ENCODE peak calls at places on chromosomes 5 and 9, in seven cellular contexts. C, J, U, Q, L, H and N are unnamed samples.

GRCh38 chr5:138726848-138727247 is 26.4 kb upstream of the CTNNA1 start:
- DNase-seq in L (no peak), Q (no peak), J (no peak), U (no peak), C (no peak), H (no peak), N (no peak)

GRCh38 chr5:63959177-63959982 is 2.9 kb downstream of the HTR1A start:
- DNase-seq in Q (no peak), L (peak), J (no peak), C (no peak), U (no peak), H (no peak), N (no peak)

GRCh38 chr9:121059998-121060636 is 10.0 kb upstream of the C5 start:
- DNase-seq in U (no peak), Q (peak), L (peak), H (peak), C (no peak), J (no peak), N (no peak)

GRCh38 chr5:67414712-67415111 is 218.1 kb upstream of the CD180 start:
- DNase-seq in L (no peak), H (no peak), Q (no peak), U (no peak), C (no peak), J (no peak), N (no peak)

GRCh38 chr5:109961755-109962154 is 272.0 kb downstream of the MAN2A1 start:
- DNase-seq in C (no peak), U (no peak), J (no peak), Q (no peak), H (no peak), L (no peak), N (no peak)

GRCh38 chr9:128259156-128259555 is 16.7 kb downstream of the GOLGA2 start:
- DNase-seq in Q (no peak), H (no peak), C (no peak), U (no peak), L (no peak), J (no peak), N (no peak)

GRCh38 chr5:77643654-77644404 is 5.3 kb upstream of the OTP start:
- DNase-seq in C (no peak), H (peak), J (no peak), Q (no peak), L (no peak), U (no peak), N (no peak)

GRCh38 chr9:84811072-84811725 is 141.7 kb downstream of the NTRK2 start:
- DNase-seq in U (no peak), Q (no peak), C (no peak), L (no peak), H (peak), J (no peak), N (no peak)

GRCh38 chr9:74800226-74800625 is 87.5 kb downstream of the TRPM6 start:
- DNase-seq in C (no peak), J (no peak), L (no peak), U (no peak), H (peak), Q (no peak), N (no peak)

GRCh38 chr9:88258012-88258411 is 119.7 kb upstream of the SPATA31C2 start:
- DNase-seq in Q (no peak), U (no peak), J (no peak), L (peak), H (no peak), C (no peak), N (no peak)